ENCODE peak calls at places on chromosomes 12 and 14, in ten cellular contexts. X is GM13976, Z is cardiac muscle cell, Q is WTC11, F is thoracic aorta, T is astrocyte of the spinal cord, H is A549, S is AG04450, I is AG04449, R is endothelial cell of umbilical vein. N is an unnamed sample.

GRCh38 chr12:116697305-116698130 is 40.4 kb downstream of the SPRING1 start:
- DNase-seq in X (peak), Z (peak), Q (peak), F (no peak), T (no peak), H (peak), S (no peak), I (no peak), R (no peak), N (peak)

GRCh38 chr14:80714489-80714888 is 227.0 kb downstream of the CEP128 start:
- DNase-seq in X (no peak), Z (no peak), Q (no peak), F (no peak), T (no peak), H (no peak), S (no peak), I (no peak), R (no peak), N (no peak)

GRCh38 chr14:22131749-22132476 is 457.1 kb downstream of the DAD1 start:
- DNase-seq in X (no peak), Z (no peak), Q (peak), F (no peak), T (no peak), H (peak), S (no peak), I (no peak), R (no peak), N (peak)

GRCh38 chr14:24839617-24840203 is 205.7 kb upstream of the GZMB start:
- DNase-seq in X (no peak), Z (no peak), Q (no peak), F (no peak), T (no peak), H (no peak), S (no peak), I (no peak), R (no peak), N (no peak)

GRCh38 chr12:131583085-131583712 is 127.7 kb upstream of the SFSWAP start:
- DNase-seq in X (no peak), Z (no peak), Q (no peak), F (no peak), T (no peak), H (peak), S (no peak), I (no peak), R (no peak), N (no peak)

GRCh38 chr12:55636116-55636655 is 506 bp upstream of the OR10P1 start:
- DNase-seq in X (no peak), Z (no peak), Q (no peak), F (no peak), T (no peak), H (no peak), S (no peak), I (no peak), R (no peak), N (no peak)

GRCh38 chr14:88005978-88006851 is 1.3 kb downstream of the GPR65 start:
- DNase-seq in X (peak), Z (no peak), Q (no peak), F (no peak), T (no peak), H (no peak), S (no peak), I (no peak), R (no peak), N (peak)

GRCh38 chr14:71395151-71395604 is 487.9 kb downstream of the PCNX1 start:
- DNase-seq in X (no peak), Z (no peak), Q (no peak), F (no peak), T (no peak), H (no peak), S (no peak), I (no peak), R (no peak), N (peak)

GRCh38 chr12:4829793-4830162 is 79.9 kb upstream of the KCNA1 start:
- DNase-seq in X (peak), Z (no peak), Q (no peak), F (no peak), T (no peak), H (no peak), S (no peak), I (no peak), R (no peak), N (peak)

GRCh38 chr14:51167587-51168219 is 72.3 kb upstream of the TMX1 start:
- DNase-seq in X (no peak), Z (no peak), Q (no peak), F (no peak), T (peak), H (no peak), S (no peak), I (peak), R (no peak), N (no peak)

GRCh38 chr12:42744539-42745156 is 155.1 kb upstream of the PRICKLE1 start:
- DNase-seq in X (no peak), Z (no peak), Q (no peak), F (no peak), T (no peak), H (peak), S (no peak), I (no peak), R (no peak), N (no peak)

GRCh38 chr12:5745251-5745888 is 199.7 kb downstream of the ANO2 start:
- DNase-seq in X (peak), Z (peak), Q (peak), F (peak), T (peak), H (peak), S (peak), I (no peak), R (peak), N (peak)

GRCh38 chr12:43882578-43883178 is 46.8 kb downstream of the TMEM117 start:
- DNase-seq in X (peak), Z (peak), Q (no peak), F (no peak), T (peak), H (peak), S (peak), I (no peak), R (peak), N (peak)

GRCh38 chr14:31414190-31414833 is 6.0 kb downstream of the HEATR5A start:
- DNase-seq in X (no peak), Z (no peak), Q (no peak), F (no peak), T (no peak), H (peak), S (no peak), I (no peak), R (peak), N (no peak)

GRCh38 chr14:94575730-94576585 is 5.3 kb upstream of the SERPINA5 start:
- DNase-seq in X (no peak), Z (no peak), Q (no peak), F (no peak), T (peak), H (no peak), S (no peak), I (no peak), R (no peak), N (no peak)

GRCh38 chr12:129788506-129788905 is 115.3 kb downstream of the TMEM132D start:
- DNase-seq in X (no peak), Z (no peak), Q (no peak), F (no peak), T (peak), H (no peak), S (no peak), I (no peak), R (no peak), N (no peak)

GRCh38 chr12:28130625-28131598 is 59.3 kb upstream of the CCDC91 start:
- DNase-seq in X (no peak), Z (no peak), Q (no peak), F (peak), T (peak), H (peak), S (peak), I (peak), R (peak), N (no peak)

GRCh38 chr12:115767921-115768320 is 509.6 kb downstream of the MED13L start:
- DNase-seq in X (no peak), Z (no peak), Q (no peak), F (no peak), T (no peak), H (no peak), S (no peak), I (no peak), R (no peak), N (no peak)

GRCh38 chr12:64890873-64891468 is 66.5 kb downstream of the TBC1D30 start:
- DNase-seq in X (peak), Z (peak), Q (no peak), F (no peak), T (peak), H (peak), S (no peak), I (no peak), R (peak), N (peak)

GRCh38 chr12:3091030-3091304 is 13.8 kb downstream of the TSPAN9 start:
- DNase-seq in X (no peak), Z (no peak), Q (no peak), F (no peak), T (no peak), H (no peak), S (no peak), I (no peak), R (no peak), N (no peak)

GRCh38 chr12:53060721-53061276 is 10.9 kb downstream of the TNS2 start:
- DNase-seq in X (no peak), Z (no peak), Q (no peak), F (no peak), T (no peak), H (no peak), S (no peak), I (no peak), R (peak), N (no peak)

GRCh38 chr14:51576112-51576420 is 75.6 kb upstream of the FRMD6 start:
- DNase-seq in X (no peak), Z (no peak), Q (no peak), F (no peak), T (peak), H (no peak), S (no peak), I (no peak), R (no peak), N (no peak)

GRCh38 chr12:11797317-11797913 is 147.9 kb downstream of the ETV6 start:
- DNase-seq in X (no peak), Z (no peak), Q (no peak), F (peak), T (peak), H (no peak), S (peak), I (peak), R (peak), N (no peak)

GRCh38 chr12:127455347-127456265 is 811.4 kb upstream of the TMEM132C start:
- DNase-seq in X (peak), Z (peak), Q (peak), F (no peak), T (no peak), H (no peak), S (no peak), I (no peak), R (no peak), N (no peak)

GRCh38 chr14:101071493-101071891 is 168.0 kb upstream of the RTL1 start:
- DNase-seq in X (no peak), Z (no peak), Q (peak), F (no peak), T (no peak), H (no peak), S (no peak), I (no peak), R (no peak), N (no peak)

GRCh38 chr14:29222671-29223268 is 456.2 kb downstream of the FOXG1 start:
- DNase-seq in X (no peak), Z (peak), Q (peak), F (no peak), T (peak), H (peak), S (peak), I (no peak), R (peak), N (peak)

GRCh38 chr12:105523164-105524057 is 192.9 kb downstream of the C12orf75 start:
- DNase-seq in X (no peak), Z (peak), Q (no peak), F (peak), T (peak), H (no peak), S (peak), I (peak), R (peak), N (no peak)

GRCh38 chr12:105522166-105522825 is 191.8 kb downstream of the C12orf75 start:
- DNase-seq in X (no peak), Z (no peak), Q (no peak), F (no peak), T (peak), H (peak), S (no peak), I (peak), R (no peak), N (no peak)

GRCh38 chr12:105524961-105525360 is 194.5 kb downstream of the C12orf75 start:
- DNase-seq in X (no peak), Z (no peak), Q (no peak), F (no peak), T (no peak), H (no peak), S (no peak), I (no peak), R (no peak), N (no peak)
- TF ChIP-seq CTCF in X (no peak), Z (no peak), Q (no peak), F (no peak), T (no peak), H (no peak), S (no peak), I (no peak), R (no peak), N (no peak)

GRCh38 chr12:77047341-77048202 is 17.8 kb downstream of the E2F7 start:
- DNase-seq in X (no peak), Z (no peak), Q (no peak), F (no peak), T (no peak), H (no peak), S (no peak), I (no peak), R (no peak), N (no peak)
- TF ChIP-seq CTCF in X (peak), Z (no peak), Q (no peak), F (no peak), T (peak), H (no peak), S (peak), I (no peak), R (no peak), N (no peak)

GRCh38 chr12:106303202-106303820 is 778 bp downstream of the TCP11L2 start:
- DNase-seq in X (peak), Z (peak), Q (peak), F (peak), T (peak), H (peak), S (no peak), I (no peak), R (peak), N (peak)

GRCh38 chr12:106300761-106301160 is 1.8 kb upstream of the TCP11L2 start:
- DNase-seq in X (no peak), Z (no peak), Q (no peak), F (no peak), T (no peak), H (no peak), S (no peak), I (no peak), R (peak), N (no peak)

GRCh38 chr12:106302401-106303201 is at the start of gene TCP11L2:
- DNase-seq in X (peak), Z (peak), Q (peak), F (peak), T (peak), H (peak), S (no peak), I (no peak), R (peak), N (peak)

GRCh38 chr12:106301241-106301610 is 1.3 kb upstream of the TCP11L2 start:
- DNase-seq in X (no peak), Z (no peak), Q (no peak), F (no peak), T (peak), H (no peak), S (no peak), I (peak), R (no peak), N (no peak)

DNA sequence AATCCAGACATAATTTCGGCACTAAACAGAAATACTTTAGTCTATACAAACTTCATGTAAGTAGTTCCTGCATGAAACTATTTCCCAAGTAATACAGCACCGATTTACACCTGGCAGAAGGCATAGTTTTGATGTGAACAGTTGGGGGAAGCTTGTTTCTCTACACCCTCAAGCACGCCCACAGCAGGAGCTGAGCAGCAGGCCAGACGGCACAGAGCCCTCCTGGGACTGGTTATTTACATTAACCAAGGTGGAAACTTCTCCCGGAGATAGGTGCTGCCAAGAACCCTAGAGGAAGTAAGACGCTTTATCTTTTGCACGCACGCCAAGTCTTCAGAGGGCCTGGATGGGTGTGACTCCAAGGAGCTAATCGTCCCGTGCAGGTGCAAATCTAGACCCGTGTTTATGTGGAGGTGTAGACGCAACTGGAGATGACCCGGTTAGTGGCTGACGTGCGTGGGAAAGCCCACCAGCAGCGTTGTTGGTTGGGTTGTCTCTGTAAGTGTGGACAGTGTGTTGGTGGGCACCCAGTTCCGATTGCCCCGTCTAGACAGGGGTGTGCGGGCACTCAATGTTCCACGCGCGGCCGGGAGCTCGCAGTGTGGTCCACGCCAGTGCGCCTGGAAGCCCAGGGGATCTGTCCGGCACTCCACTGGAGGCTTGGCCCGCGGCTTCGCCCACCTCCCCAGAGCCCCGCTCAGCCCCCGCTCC is 767 bp upstream of the TCP11L2 start:
- DNase-seq in X (peak), Z (peak), Q (peak), F (peak), T (peak), H (peak), S (no peak), I (no peak), R (peak), N (peak)
- TF ChIP-seq CTCF in X (no peak), Z (no peak), Q (no peak), F (no peak), T (no peak), H (no peak), S (no peak), I (no peak), R (no peak), N (no peak)

GRCh38 chr14:104302794-104303405 is 164.5 kb downstream of the KIF26A start:
- DNase-seq in X (no peak), Z (no peak), Q (no peak), F (no peak), T (no peak), H (no peak), S (no peak), I (no peak), R (no peak), N (no peak)

GRCh38 chr14:104305511-104306449 is 167.4 kb downstream of the KIF26A start:
- DNase-seq in X (no peak), Z (no peak), Q (no peak), F (no peak), T (no peak), H (no peak), S (no peak), I (no peak), R (no peak), N (no peak)

GRCh38 chr14:104306450-104307040 is 168.2 kb downstream of the KIF26A start:
- DNase-seq in X (no peak), Z (no peak), Q (no peak), F (no peak), T (no peak), H (no peak), S (no peak), I (no peak), R (no peak), N (no peak)

GRCh38 chr14:104303705-104304425 is 165.5 kb downstream of the KIF26A start:
- DNase-seq in X (no peak), Z (no peak), Q (no peak), F (no peak), T (no peak), H (no peak), S (no peak), I (no peak), R (no peak), N (no peak)

GRCh38 chr14:104304451-104305351 is 166.3 kb downstream of the KIF26A start:
- DNase-seq in X (no peak), Z (no peak), Q (no peak), F (no peak), T (no peak), H (no peak), S (no peak), I (no peak), R (no peak), N (no peak)
- TF ChIP-seq CTCF in X (no peak), Z (no peak), Q (no peak), F (no peak), T (no peak), H (no peak), S (no peak), I (no peak), R (no peak), N (no peak)

DNA sequence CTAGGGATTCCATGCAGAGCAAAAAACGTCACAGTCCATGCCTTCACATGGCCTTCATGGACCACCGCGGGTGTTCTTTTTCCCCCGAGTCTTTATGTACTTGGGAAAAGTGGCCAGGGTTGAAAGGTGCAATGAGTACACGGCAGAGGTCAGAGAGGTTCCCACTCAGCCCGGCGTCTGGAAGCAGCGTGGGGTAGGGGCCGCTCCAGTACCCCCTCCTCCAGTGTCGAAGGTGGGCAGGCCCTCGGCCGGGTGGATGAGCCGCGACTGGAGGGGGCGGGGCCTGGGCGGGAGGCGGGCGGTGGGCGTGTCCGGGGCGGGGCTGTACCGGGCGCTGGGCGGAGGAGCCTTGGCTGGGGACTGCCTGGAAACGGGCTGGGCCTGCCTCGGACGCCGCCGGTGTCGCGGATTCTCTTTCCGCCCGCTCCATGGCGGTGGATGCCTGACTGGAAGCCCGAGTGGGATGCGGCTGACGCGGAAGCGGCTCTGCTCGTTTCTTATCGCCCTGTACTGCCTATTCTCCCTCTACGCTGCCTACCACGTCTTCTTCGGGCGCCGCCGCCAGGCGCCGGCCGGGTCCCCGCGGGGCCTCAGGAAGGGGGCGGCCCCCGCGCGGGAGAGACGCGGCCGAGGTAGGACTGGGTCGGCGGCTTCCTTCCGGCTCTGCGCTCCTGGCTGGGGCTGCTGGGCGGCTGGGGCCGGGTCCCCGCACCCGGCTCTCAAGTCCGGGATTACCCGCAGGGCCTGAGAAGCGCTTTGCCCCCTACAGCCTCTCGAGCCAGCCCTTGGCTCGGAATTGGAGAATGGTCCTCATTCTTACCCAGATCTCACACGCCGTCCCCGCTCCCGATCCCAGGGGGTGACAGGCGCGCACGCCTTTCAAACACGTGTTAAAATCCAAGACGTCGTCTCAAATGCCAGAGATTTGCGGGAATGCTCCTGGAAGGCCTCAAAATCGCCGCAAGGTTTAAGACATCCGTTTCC is at the start of gene RXYLT1:
- DNase-seq in X (peak), Z (peak), Q (peak), F (peak), T (peak), H (peak), S (peak), I (no peak), R (peak), N (peak)
- TF ChIP-seq CTCF in X (no peak), Z (no peak), Q (no peak), F (no peak), T (no peak), H (no peak), S (no peak), I (no peak), R (no peak), N (no peak)

N was measured in GM12865.